ENCODE peak calls at places on chromosomes 5 and 9, in four cellular contexts. I is uterus; M is naive thymus-derived CD4-positive, alpha-beta T cell; Y is mesenchymal stem cell. T is an unnamed sample.

GRCh38 chr5:55438931-55439477 is 95.8 kb downstream of the PLPP1 start:
- DNase-seq in I (peak; percentile 69), M (no peak), Y (peak; percentile 62), T (no peak)

GRCh38 chr9:135886147-135886981 is 21.0 kb downstream of the CAMSAP1 start:
- DNase-seq in I (no peak), M (no peak), Y (peak; percentile 86), T (no peak)

GRCh38 chr5:151150484-151151262 is 6.9 kb downstream of the ANXA6 start:
- DNase-seq in I (peak; percentile 70), M (peak; percentile 39), Y (peak; percentile 85), T (peak; percentile 80)

GRCh38 chr5:135429886-135430437 is 17.2 kb downstream of the DCANP1 start:
- DNase-seq in I (no peak), M (no peak), Y (no peak), T (no peak)

GRCh38 chr9:98091735-98092632 is 27.0 kb downstream of the TRIM14 start:
- DNase-seq in I (no peak), M (no peak), Y (peak; percentile 65), T (no peak)

GRCh38 chr9:89988458-89988857 is 383.6 kb downstream of the GADD45G start:
- DNase-seq in I (no peak), M (no peak), Y (no peak), T (no peak)

GRCh38 chr5:534006-534742 is 9.9 kb upstream of the SLC9A3 start:
- DNase-seq in I (no peak), M (no peak), Y (no peak), T (peak; percentile 10)

GRCh38 chr5:74767579-74767913 is 497 bp downstream of the NSA2 start:
- DNase-seq in I (no peak), M (no peak), Y (peak; percentile 80), T (peak; percentile 19)

GRCh38 chr5:141883184-141883947 is 5.2 kb upstream of the PCDH1 start:
- DNase-seq in I (no peak), M (no peak), Y (peak; percentile 38), T (peak; percentile 44)

DNA sequence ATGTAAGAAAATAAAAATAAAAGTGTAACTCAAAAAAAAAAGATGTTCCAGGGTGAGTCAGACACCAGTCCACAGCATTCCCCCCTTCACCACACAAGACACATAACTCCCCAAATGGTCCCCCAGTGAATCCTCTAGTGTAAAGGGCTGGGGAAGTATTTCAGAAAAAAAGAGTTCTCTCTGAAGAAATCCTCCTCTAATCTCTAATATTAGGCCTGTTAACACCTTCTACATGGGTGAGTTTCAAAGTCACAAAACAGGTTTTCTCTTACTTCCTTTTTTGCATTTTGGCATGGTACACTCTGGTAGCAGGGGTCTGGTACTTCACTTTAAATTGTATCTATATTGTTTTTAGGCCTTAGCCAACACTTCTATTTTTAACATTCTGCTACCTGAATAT is 28.2 kb downstream of the RNF145 start:
- DNase-seq in I (no peak), M (no peak), Y (peak; percentile 43), T (no peak)
- H3K4me1 ChIP-seq in I (no peaks in the 10 kb centered on the region), M (no peaks in the 10 kb centered on the region), Y (peaks cover 4% of the 10 kb centered on the region), T (peaks cover 5% of the 10 kb centered on the region)

GRCh38 chr9:3508531-3509374 is 17.0 kb downstream of the RFX3 start:
- DNase-seq in I (no peak), M (no peak), Y (peak; percentile 28), T (no peak)

GRCh38 chr9:3511537-3511936 is 14.3 kb downstream of the RFX3 start:
- DNase-seq in I (no peak), M (no peak), Y (peak; percentile 41), T (no peak)

GRCh38 chr9:3510796-3511195 is 15.0 kb downstream of the RFX3 start:
- DNase-seq in I (no peak), M (no peak), Y (no peak), T (no peak)

GRCh38 chr9:3508078-3508431 is 17.7 kb downstream of the RFX3 start:
- DNase-seq in I (no peak), M (no peak), Y (no peak), T (no peak)

GRCh38 chr9:3509926-3510325 is 15.9 kb downstream of the RFX3 start:
- DNase-seq in I (no peak), M (no peak), Y (no peak), T (no peak)
- H3K27ac ChIP-seq in I (no peak overlapping the region), M (no peak overlapping the region), Y (no peak overlapping the region), T (no peak overlapping the region)

GRCh38 chr9:134557331-134557730 is 84.3 kb upstream of the COL5A1 start:
- DNase-seq in I (peak; percentile 6), M (no peak), Y (no peak), T (no peak)
- H3K4me1 ChIP-seq in I (no peaks in the 10 kb centered on the region), M (no peaks in the 10 kb centered on the region), Y (peaks cover 44% of the 10 kb centered on the region), T (no peaks in the 10 kb centered on the region)

DNA sequence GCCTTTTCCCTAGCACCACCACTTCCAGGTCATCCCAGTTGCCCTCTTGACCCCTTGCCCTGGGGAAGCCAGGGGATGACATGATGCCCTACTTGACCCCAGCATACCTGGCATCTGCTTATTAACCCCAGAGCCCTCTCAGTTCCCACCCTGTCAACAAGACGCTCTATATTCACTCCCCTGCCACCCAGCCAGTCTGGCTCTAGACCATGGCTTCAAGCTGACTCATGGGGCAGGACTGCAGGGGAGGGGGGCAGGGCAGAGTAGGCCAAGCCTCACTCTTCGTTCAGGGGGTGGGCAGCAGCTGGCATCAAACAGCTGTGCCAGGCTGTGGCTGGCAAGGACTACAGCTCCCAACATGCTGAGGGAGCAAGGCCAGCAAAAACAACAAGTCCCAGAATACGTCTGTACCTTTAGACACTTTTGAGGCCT is 5.3 kb downstream of the ATOSB start:
- DNase-seq in I (no peak), M (no peak), Y (peak; percentile 70), T (no peak)
- H3K27ac ChIP-seq in I (peak overlapping the region; percentile 89), M (peak overlapping the region; percentile 71), Y (peak overlapping the region; percentile 87), T (peak overlapping the region; percentile 94)

GRCh38 chr9:33104111-33104415 is 27.6 kb upstream of the SMU1 start:
- DNase-seq in I (no peak), M (no peak), Y (no peak), T (no peak)

GRCh38 chr9:33103381-33104110 is 27.1 kb upstream of the SMU1 start:
- DNase-seq in I (no peak), M (no peak), Y (no peak), T (no peak)

GRCh38 chr9:33105504-33105903 is 29.0 kb upstream of the SMU1 start:
- DNase-seq in I (no peak), M (no peak), Y (no peak), T (no peak)

GRCh38 chr9:33101104-33101951 is 24.9 kb upstream of the SMU1 start:
- DNase-seq in I (no peak), M (no peak), Y (peak; percentile 52), T (no peak)

GRCh38 chr9:33102551-33103210 is 26.2 kb upstream of the SMU1 start:
- DNase-seq in I (no peak), M (no peak), Y (no peak), T (no peak)
- H3K4me1 ChIP-seq in I (peaks cover 6% of the 10 kb centered on the region), M (no peaks in the 10 kb centered on the region), Y (peaks cover 31% of the 10 kb centered on the region), T (peaks cover 19% of the 10 kb centered on the region)

DNA sequence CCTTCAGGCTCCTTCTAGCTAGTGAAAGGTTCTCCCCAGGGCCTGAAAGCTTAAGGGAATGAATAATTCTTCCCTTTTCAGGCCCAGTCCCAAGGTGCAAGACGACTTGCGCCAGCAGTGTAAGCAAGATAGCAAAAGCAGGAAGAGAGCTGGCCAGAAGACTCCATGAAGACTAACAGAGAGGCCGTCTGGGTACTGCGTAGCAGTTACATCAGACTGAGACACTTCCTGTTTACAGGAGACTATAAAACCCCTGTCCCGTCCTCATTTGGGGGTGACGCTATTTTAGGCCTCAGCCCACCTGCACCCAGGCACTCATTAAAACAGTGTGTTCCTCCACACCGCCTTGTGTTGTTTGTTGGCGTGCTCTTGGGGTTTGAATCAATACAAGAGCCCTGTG is 90.8 kb upstream of the MOCS2 start:
- DNase-seq in I (no peak), M (no peak), Y (no peak), T (peak; percentile 31)
- H3K27ac ChIP-seq in I (no peak overlapping the region), M (no peak overlapping the region), Y (no peak overlapping the region), T (no peak overlapping the region)

GRCh38 chr9:92620870-92621269 is 49.1 kb downstream of the IPPK start:
- DNase-seq in I (peak; percentile 40), M (no peak), Y (no peak), T (no peak)
- H3K4me1 ChIP-seq in I (peaks cover 13% of the 10 kb centered on the region), M (no peaks in the 10 kb centered on the region), Y (no peaks in the 10 kb centered on the region), T (peaks cover 2% of the 10 kb centered on the region)

DNA sequence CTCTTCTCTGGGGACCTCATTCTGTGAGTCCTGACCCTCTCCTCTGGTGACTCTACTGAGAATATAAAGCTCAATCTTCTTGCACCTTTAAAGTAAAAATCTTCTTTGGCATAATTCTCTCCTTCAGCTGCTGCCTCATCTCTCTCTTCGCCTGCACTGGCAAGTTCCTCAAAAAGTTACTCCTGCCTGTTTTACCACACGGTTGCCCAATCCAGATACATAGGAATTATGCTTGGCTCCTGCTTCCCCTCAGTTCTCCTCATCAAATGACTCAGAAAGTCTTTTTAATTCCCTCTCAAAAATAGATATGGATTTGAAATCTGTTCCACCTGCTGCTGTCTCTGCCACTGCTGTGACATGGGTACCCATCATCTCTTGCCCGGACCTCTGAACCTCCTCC is 14.4 kb upstream of the HRCT1 start:
- DNase-seq in I (no peak), M (no peak), Y (no peak), T (no peak)
- H3K27ac ChIP-seq in I (no peak overlapping the region), M (no peak overlapping the region), Y (no peak overlapping the region), T (no peak overlapping the region)

T was measured in right cardiac atrium.